ENCODE peak calls at places on chromosomes 12 and 14, in four cellular contexts. One of them, this sample, is unnamed.

GRCh38 chr14:51547260-51547659 is 104.5 kb upstream of the FRMD6 start:
- DNase-seq in lower lobe of right lung: no peak
- DNase-seq in glutamatergic neuron: no peak
- DNase-seq in NCI-H2081: no peak
- DNase-seq in this sample: no peak

GRCh38 chr14:51614707-51615106 is 37.0 kb upstream of the FRMD6 start:
- DNase-seq in lower lobe of right lung: no peak
- DNase-seq in NCI-H2081: no peak
- DNase-seq in glutamatergic neuron: no peak
- DNase-seq in this sample: no peak

GRCh38 chr12:132429932-132430643 is 59.9 kb upstream of the FBRSL1 start:
- DNase-seq in lower lobe of right lung: peak; percentile 64
- DNase-seq in NCI-H2081: peak; percentile 92
- DNase-seq in glutamatergic neuron: peak; percentile 80
- DNase-seq in this sample: no peak

GRCh38 chr12:72540811-72541210 is 268.6 kb downstream of the TRHDE start:
- DNase-seq in lower lobe of right lung: no peak
- DNase-seq in glutamatergic neuron: no peak
- DNase-seq in NCI-H2081: no peak
- DNase-seq in this sample: no peak

GRCh38 chr12:109497675-109498074 is 20.2 kb downstream of the UBE3B start:
- DNase-seq in NCI-H2081: no peak
- DNase-seq in glutamatergic neuron: no peak
- DNase-seq in lower lobe of right lung: no peak
- DNase-seq in this sample: no peak

GRCh38 chr12:127107744-127108143 is 1159.2 kb upstream of the TMEM132C start:
- DNase-seq in glutamatergic neuron: no peak
- DNase-seq in lower lobe of right lung: no peak
- DNase-seq in NCI-H2081: no peak
- DNase-seq in this sample: no peak

GRCh38 chr12:124565071-124565491 is 2.3 kb downstream of the NCOR2 start:
- DNase-seq in lower lobe of right lung: no peak
- DNase-seq in glutamatergic neuron: peak; percentile 75
- DNase-seq in NCI-H2081: no peak
- DNase-seq in this sample: no peak

GRCh38 chr12:67424784-67425183 is 155.6 kb downstream of the CAND1 start:
- DNase-seq in lower lobe of right lung: no peak
- DNase-seq in NCI-H2081: no peak
- DNase-seq in glutamatergic neuron: no peak
- DNase-seq in this sample: no peak

GRCh38 chr12:86148071-86148470 is 108.1 kb downstream of the MGAT4C start:
- DNase-seq in glutamatergic neuron: no peak
- DNase-seq in lower lobe of right lung: no peak
- DNase-seq in NCI-H2081: no peak
- DNase-seq in this sample: no peak

GRCh38 chr12:120984351-120984898 is 6.1 kb downstream of the HNF1A start:
- DNase-seq in lower lobe of right lung: no peak
- DNase-seq in glutamatergic neuron: no peak
- DNase-seq in NCI-H2081: no peak
- DNase-seq in this sample: peak; percentile 89

GRCh38 chr12:55060470-55060869 is 40.7 kb downstream of the NEUROD4 start:
- DNase-seq in glutamatergic neuron: no peak
- DNase-seq in NCI-H2081: no peak
- DNase-seq in lower lobe of right lung: no peak
- DNase-seq in this sample: no peak

GRCh38 chr12:93773122-93773871 is 96.1 kb downstream of the CRADD start:
- DNase-seq in lower lobe of right lung: no peak
- DNase-seq in glutamatergic neuron: no peak
- DNase-seq in NCI-H2081: no peak
- DNase-seq in this sample: no peak

GRCh38 chr12:4438834-4439596 is 6.6 kb downstream of the FGF6 start:
- DNase-seq in lower lobe of right lung: no peak
- DNase-seq in NCI-H2081: no peak
- DNase-seq in glutamatergic neuron: no peak
- DNase-seq in this sample: peak; percentile 7

GRCh38 chr14:104423715-104424405 is 155.7 kb upstream of the C14orf180 start:
- DNase-seq in glutamatergic neuron: no peak
- DNase-seq in NCI-H2081: no peak
- DNase-seq in lower lobe of right lung: no peak
- DNase-seq in this sample: peak; percentile 50

GRCh38 chr12:89351489-89352241 is 636 bp downstream of the DUSP6 start:
- DNase-seq in NCI-H2081: no peak
- DNase-seq in glutamatergic neuron: peak; percentile 64
- DNase-seq in lower lobe of right lung: peak; percentile 74
- DNase-seq in this sample: peak; percentile 55

GRCh38 chr14:95529242-95529641 is 5.6 kb upstream of the GLRX5 start:
- DNase-seq in lower lobe of right lung: no peak
- DNase-seq in glutamatergic neuron: no peak
- DNase-seq in NCI-H2081: no peak
- DNase-seq in this sample: no peak

GRCh38 chr12:75938189-75938588 is 93.4 kb downstream of the PHLDA1 start:
- DNase-seq in lower lobe of right lung: no peak
- DNase-seq in glutamatergic neuron: no peak
- DNase-seq in NCI-H2081: no peak
- DNase-seq in this sample: no peak

GRCh38 chr12:132213359-132214160 is 69.3 kb downstream of the NOC4L start:
- DNase-seq in glutamatergic neuron: no peak
- DNase-seq in lower lobe of right lung: no peak
- DNase-seq in NCI-H2081: no peak
- DNase-seq in this sample: no peak

GRCh38 chr14:69318901-69319475 is 59.0 kb downstream of the GALNT16 start:
- DNase-seq in glutamatergic neuron: no peak
- DNase-seq in lower lobe of right lung: no peak
- DNase-seq in NCI-H2081: no peak
- DNase-seq in this sample: peak; percentile 28

GRCh38 chr14:21201732-21202462 is 46.0 kb upstream of the OR5AU1 start:
- DNase-seq in lower lobe of right lung: no peak
- DNase-seq in NCI-H2081: no peak
- DNase-seq in glutamatergic neuron: no peak
- DNase-seq in this sample: no peak

GRCh38 chr12:48980389-48980952 is 2.3 kb downstream of the WNT1 start:
- DNase-seq in glutamatergic neuron: no peak
- DNase-seq in lower lobe of right lung: peak; percentile 58
- DNase-seq in NCI-H2081: no peak
- DNase-seq in this sample: no peak

GRCh38 chr14:53011053-53011462 is 60.2 kb upstream of the FERMT2 start:
- DNase-seq in glutamatergic neuron: no peak
- DNase-seq in lower lobe of right lung: peak; percentile 48
- DNase-seq in NCI-H2081: no peak
- DNase-seq in this sample: no peak

GRCh38 chr12:700061-700460 is 36.8 kb upstream of the NINJ2 start:
- DNase-seq in glutamatergic neuron: no peak
- DNase-seq in lower lobe of right lung: no peak
- DNase-seq in NCI-H2081: no peak
- DNase-seq in this sample: peak; percentile 20

GRCh38 chr14:34554540-34555250 is 15.2 kb upstream of the EAPP start:
- DNase-seq in lower lobe of right lung: no peak
- DNase-seq in glutamatergic neuron: no peak
- DNase-seq in NCI-H2081: no peak
- DNase-seq in this sample: no peak

GRCh38 chr14:28577711-28578131 is 188.9 kb upstream of the FOXG1 start:
- DNase-seq in glutamatergic neuron: no peak
- DNase-seq in lower lobe of right lung: no peak
- DNase-seq in NCI-H2081: no peak
- DNase-seq in this sample: no peak

GRCh38 chr12:75724913-75725312 is 213.5 kb upstream of the KRR1 start:
- DNase-seq in NCI-H2081: peak; percentile 52
- DNase-seq in glutamatergic neuron: no peak
- DNase-seq in lower lobe of right lung: no peak
- DNase-seq in this sample: no peak

GRCh38 chr12:29073631-29074239 is 75.3 kb upstream of the FAR2 start:
- DNase-seq in NCI-H2081: peak; percentile 10
- DNase-seq in glutamatergic neuron: no peak
- DNase-seq in lower lobe of right lung: no peak
- DNase-seq in this sample: no peak

GRCh38 chr12:67811437-67812361 is 163.2 kb downstream of the DYRK2 start:
- DNase-seq in NCI-H2081: no peak
- DNase-seq in lower lobe of right lung: no peak
- DNase-seq in glutamatergic neuron: no peak
- DNase-seq in this sample: no peak

GRCh38 chr12:3998968-3999792 is 126.0 kb upstream of the PARP11 start:
- DNase-seq in lower lobe of right lung: peak; percentile 72
- DNase-seq in glutamatergic neuron: no peak
- DNase-seq in NCI-H2081: no peak
- DNase-seq in this sample: no peak

This sample was measured in right lobe of liver.